ENCODE peak calls at places on chromosomes 1 and 21, in nine cellular contexts. One of them, this sample, is unnamed.

GRCh38 chr1:228219245-228219961 is 11.6 kb downstream of the OBSCN start:
- DNase-seq in adrenal gland: no peak
- DNase-seq in astrocyte: no peak
- DNase-seq in suprapubic skin: no peak
- DNase-seq in effector memory CD4-positive, alpha-beta T cell: no peak
- DNase-seq in psoas muscle: no peak
- DNase-seq in colonic mucosa: peak; percentile 5
- DNase-seq in body of pancreas: no peak
- DNase-seq in PC-3: no peak
- DNase-seq in this sample: no peak

GRCh38 chr1:25210728-25211127 is 21.6 kb downstream of the SYF2 start:
- DNase-seq in psoas muscle: no peak
- DNase-seq in effector memory CD4-positive, alpha-beta T cell: no peak
- DNase-seq in colonic mucosa: no peak
- DNase-seq in astrocyte: no peak
- DNase-seq in PC-3: no peak
- DNase-seq in adrenal gland: no peak
- DNase-seq in suprapubic skin: no peak
- DNase-seq in body of pancreas: no peak
- DNase-seq in this sample: no peak

GRCh38 chr1:154940213-154940879 is 3.8 kb upstream of the PMVK start:
- DNase-seq in astrocyte: no peak
- DNase-seq in body of pancreas: no peak
- DNase-seq in colonic mucosa: no peak
- DNase-seq in effector memory CD4-positive, alpha-beta T cell: no peak
- DNase-seq in psoas muscle: no peak
- DNase-seq in suprapubic skin: no peak
- DNase-seq in adrenal gland: no peak
- DNase-seq in PC-3: no peak
- DNase-seq in this sample: no peak

GRCh38 chr21:30227633-30228404 is 11.9 kb upstream of the CLDN8 start:
- DNase-seq in colonic mucosa: peak; percentile 56
- DNase-seq in astrocyte: peak; percentile 77
- DNase-seq in adrenal gland: peak; percentile 65
- DNase-seq in psoas muscle: no peak
- DNase-seq in effector memory CD4-positive, alpha-beta T cell: no peak
- DNase-seq in body of pancreas: no peak
- DNase-seq in PC-3: peak; percentile 99
- DNase-seq in suprapubic skin: no peak
- DNase-seq in this sample: no peak

GRCh38 chr1:110309139-110309538 is 30.0 kb upstream of the RBM15 start:
- DNase-seq in astrocyte: peak; percentile 70
- DNase-seq in psoas muscle: no peak
- DNase-seq in adrenal gland: peak; percentile 46
- DNase-seq in PC-3: peak; percentile 26
- DNase-seq in colonic mucosa: no peak
- DNase-seq in body of pancreas: no peak
- DNase-seq in suprapubic skin: no peak
- DNase-seq in effector memory CD4-positive, alpha-beta T cell: no peak
- DNase-seq in this sample: no peak

GRCh38 chr21:36481639-36482038 is 1.7 kb upstream of the CLDN14 start:
- DNase-seq in adrenal gland: no peak
- DNase-seq in astrocyte: no peak
- DNase-seq in body of pancreas: peak; percentile 32
- DNase-seq in effector memory CD4-positive, alpha-beta T cell: no peak
- DNase-seq in colonic mucosa: no peak
- DNase-seq in suprapubic skin: no peak
- DNase-seq in psoas muscle: no peak
- DNase-seq in PC-3: no peak
- DNase-seq in this sample: no peak

GRCh38 chr1:16367968-16368910 is 1.2 kb downstream of the SZRD1 start:
- DNase-seq in colonic mucosa: no peak
- DNase-seq in body of pancreas: no peak
- DNase-seq in effector memory CD4-positive, alpha-beta T cell: no peak
- DNase-seq in psoas muscle: peak; percentile 41
- DNase-seq in adrenal gland: peak; percentile 41
- DNase-seq in PC-3: peak; percentile 67
- DNase-seq in astrocyte: peak; percentile 55
- DNase-seq in suprapubic skin: no peak
- DNase-seq in this sample: no peak

GRCh38 chr1:165483412-165483811 is 38.5 kb upstream of the RXRG start:
- DNase-seq in body of pancreas: no peak
- DNase-seq in suprapubic skin: no peak
- DNase-seq in effector memory CD4-positive, alpha-beta T cell: no peak
- DNase-seq in astrocyte: no peak
- DNase-seq in psoas muscle: no peak
- DNase-seq in colonic mucosa: no peak
- DNase-seq in adrenal gland: no peak
- DNase-seq in PC-3: no peak
- DNase-seq in this sample: no peak

GRCh38 chr21:18722193-18722592 is 318.6 kb upstream of the TMPRSS15 start:
- DNase-seq in psoas muscle: no peak
- DNase-seq in effector memory CD4-positive, alpha-beta T cell: no peak
- DNase-seq in colonic mucosa: no peak
- DNase-seq in PC-3: no peak
- DNase-seq in adrenal gland: no peak
- DNase-seq in astrocyte: no peak
- DNase-seq in suprapubic skin: no peak
- DNase-seq in body of pancreas: no peak
- DNase-seq in this sample: no peak

GRCh38 chr1:16048573-16049189 is 5.1 kb downstream of the CLCNKB start:
- DNase-seq in suprapubic skin: no peak
- DNase-seq in effector memory CD4-positive, alpha-beta T cell: peak; percentile 19
- DNase-seq in psoas muscle: peak; percentile 57
- DNase-seq in astrocyte: peak; percentile 19
- DNase-seq in adrenal gland: no peak
- DNase-seq in colonic mucosa: peak; percentile 43
- DNase-seq in PC-3: no peak
- DNase-seq in body of pancreas: peak; percentile 52
- DNase-seq in this sample: no peak

GRCh38 chr1:94236630-94237290 is 624 bp downstream of the ARHGAP29 start:
- DNase-seq in PC-3: peak; percentile 43
- DNase-seq in suprapubic skin: peak; percentile 82
- DNase-seq in astrocyte: peak; percentile 43
- DNase-seq in adrenal gland: peak; percentile 13
- DNase-seq in colonic mucosa: peak; percentile 46
- DNase-seq in effector memory CD4-positive, alpha-beta T cell: no peak
- DNase-seq in psoas muscle: peak; percentile 79
- DNase-seq in body of pancreas: no peak
- DNase-seq in this sample: no peak

GRCh38 chr1:183432548-183432875 is 14.3 kb upstream of the NMNAT2 start:
- DNase-seq in PC-3: peak; percentile 84
- DNase-seq in body of pancreas: no peak
- DNase-seq in adrenal gland: no peak
- DNase-seq in astrocyte: no peak
- DNase-seq in psoas muscle: no peak
- DNase-seq in effector memory CD4-positive, alpha-beta T cell: no peak
- DNase-seq in colonic mucosa: peak; percentile 28
- DNase-seq in suprapubic skin: no peak
- DNase-seq in this sample: no peak

GRCh38 chr1:10761503-10762152 is 34.8 kb downstream of the CASZ1 start:
- DNase-seq in PC-3: peak; percentile 67
- DNase-seq in colonic mucosa: peak; percentile 71
- DNase-seq in body of pancreas: no peak
- DNase-seq in adrenal gland: no peak
- DNase-seq in astrocyte: no peak
- DNase-seq in suprapubic skin: no peak
- DNase-seq in psoas muscle: no peak
- DNase-seq in effector memory CD4-positive, alpha-beta T cell: no peak
- DNase-seq in this sample: no peak

GRCh38 chr21:36125513-36126121 is 9.3 kb upstream of the CBR3 start:
- DNase-seq in body of pancreas: peak; percentile 61
- DNase-seq in effector memory CD4-positive, alpha-beta T cell: peak; percentile 38
- DNase-seq in colonic mucosa: peak; percentile 69
- DNase-seq in psoas muscle: peak; percentile 66
- DNase-seq in adrenal gland: no peak
- DNase-seq in PC-3: peak; percentile 76
- DNase-seq in suprapubic skin: no peak
- DNase-seq in astrocyte: peak; percentile 52
- DNase-seq in this sample: no peak

GRCh38 chr1:108832929-108833328 is 24.0 kb downstream of the AKNAD1 start:
- DNase-seq in colonic mucosa: no peak
- DNase-seq in adrenal gland: no peak
- DNase-seq in body of pancreas: no peak
- DNase-seq in PC-3: no peak
- DNase-seq in effector memory CD4-positive, alpha-beta T cell: no peak
- DNase-seq in psoas muscle: no peak
- DNase-seq in astrocyte: no peak
- DNase-seq in suprapubic skin: no peak
- DNase-seq in this sample: no peak

GRCh38 chr1:19359357-19359756 is 47.2 kb downstream of the SLC66A1 start:
- DNase-seq in PC-3: no peak
- DNase-seq in suprapubic skin: no peak
- DNase-seq in colonic mucosa: no peak
- DNase-seq in psoas muscle: no peak
- DNase-seq in effector memory CD4-positive, alpha-beta T cell: no peak
- DNase-seq in body of pancreas: no peak
- DNase-seq in adrenal gland: no peak
- DNase-seq in astrocyte: no peak
- DNase-seq in this sample: no peak

GRCh38 chr1:109185990-109186703 is 27.6 kb upstream of the SARS1 start:
- DNase-seq in adrenal gland: no peak
- DNase-seq in PC-3: no peak
- DNase-seq in suprapubic skin: no peak
- DNase-seq in colonic mucosa: no peak
- DNase-seq in psoas muscle: no peak
- DNase-seq in body of pancreas: no peak
- DNase-seq in effector memory CD4-positive, alpha-beta T cell: no peak
- DNase-seq in astrocyte: no peak
- DNase-seq in this sample: no peak

GRCh38 chr1:229768232-229768631 is 142.2 kb downstream of the URB2 start:
- DNase-seq in body of pancreas: no peak
- DNase-seq in psoas muscle: no peak
- DNase-seq in PC-3: no peak
- DNase-seq in suprapubic skin: no peak
- DNase-seq in effector memory CD4-positive, alpha-beta T cell: no peak
- DNase-seq in colonic mucosa: no peak
- DNase-seq in astrocyte: no peak
- DNase-seq in adrenal gland: no peak
- DNase-seq in this sample: no peak

GRCh38 chr1:9039761-9040658 is 13.8 kb upstream of the SLC2A7 start:
- DNase-seq in colonic mucosa: no peak
- DNase-seq in astrocyte: no peak
- DNase-seq in adrenal gland: no peak
- DNase-seq in body of pancreas: no peak
- DNase-seq in psoas muscle: no peak
- DNase-seq in suprapubic skin: no peak
- DNase-seq in effector memory CD4-positive, alpha-beta T cell: no peak
- DNase-seq in PC-3: no peak
- DNase-seq in this sample: no peak

DNA sequence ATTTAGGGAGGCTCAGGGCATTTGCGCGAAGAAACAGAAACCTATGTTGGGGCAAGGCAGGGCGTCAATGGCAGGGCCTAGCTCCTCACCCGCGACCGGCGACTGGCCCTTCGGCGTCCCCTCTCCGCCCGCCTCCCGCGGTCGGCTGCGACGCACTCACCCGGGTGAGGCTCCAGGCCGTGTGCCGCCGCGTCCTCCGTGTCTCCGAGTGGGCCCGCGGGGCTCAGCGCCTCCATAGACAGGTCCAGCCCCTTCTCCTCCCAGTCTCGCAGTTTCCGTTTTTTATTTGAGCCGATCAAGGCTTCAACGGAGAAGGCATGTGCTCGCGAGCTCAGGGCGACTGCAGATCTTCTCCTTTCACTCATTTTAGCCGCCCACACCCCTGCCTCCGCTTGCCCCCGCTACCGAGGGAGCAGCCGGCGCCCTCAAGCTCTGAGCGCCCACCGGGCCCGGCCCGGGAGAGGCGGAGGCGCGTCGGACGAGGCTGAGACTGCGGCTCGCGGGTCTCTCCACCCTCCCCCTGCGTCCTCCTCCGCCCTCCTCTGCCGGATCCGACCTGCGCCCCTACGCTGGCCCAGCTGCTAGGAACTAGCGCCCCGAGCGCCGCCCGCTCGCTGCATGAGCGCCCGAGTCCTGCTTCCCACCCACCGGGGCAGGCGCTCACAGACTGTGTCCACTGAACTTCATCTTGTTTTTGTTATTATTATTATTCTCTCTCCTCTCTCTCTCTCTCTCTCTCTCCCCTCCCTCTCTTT is 535 bp downstream of the TBX15 start:
- DNase-seq in suprapubic skin: no peak
- DNase-seq in body of pancreas: no peak
- DNase-seq in astrocyte: no peak
- DNase-seq in PC-3: no peak
- DNase-seq in adrenal gland: no peak
- DNase-seq in effector memory CD4-positive, alpha-beta T cell: no peak
- DNase-seq in colonic mucosa: no peak
- DNase-seq in psoas muscle: peak; percentile 85
- DNase-seq in this sample: no peak
- H3K9me3 ChIP-seq in suprapubic skin: no peaks in the 10 kb centered on the region
- H3K9me3 ChIP-seq in body of pancreas: peaks cover 5% of the 10 kb centered on the region
- H3K9me3 ChIP-seq in astrocyte: peaks cover 12% of the 10 kb centered on the region
- H3K9me3 ChIP-seq in PC-3: no peaks in the 10 kb centered on the region
- H3K9me3 ChIP-seq in adrenal gland: no peaks in the 10 kb centered on the region
- H3K9me3 ChIP-seq in effector memory CD4-positive, alpha-beta T cell: no peaks in the 10 kb centered on the region
- H3K9me3 ChIP-seq in colonic mucosa: no peaks in the 10 kb centered on the region
- H3K9me3 ChIP-seq in psoas muscle: no peaks in the 10 kb centered on the region
- H3K9me3 ChIP-seq in this sample: no peaks in the 10 kb centered on the region

GRCh38 chr1:90959352-90960206 is 62.3 kb downstream of the ZNF644 start:
- DNase-seq in astrocyte: peak; percentile 49
- DNase-seq in psoas muscle: no peak
- DNase-seq in effector memory CD4-positive, alpha-beta T cell: no peak
- DNase-seq in body of pancreas: no peak
- DNase-seq in PC-3: peak; percentile 51
- DNase-seq in adrenal gland: no peak
- DNase-seq in suprapubic skin: no peak
- DNase-seq in colonic mucosa: no peak
- DNase-seq in this sample: no peak
- H3K9me3 ChIP-seq in astrocyte: no peaks in the 10 kb centered on the region
- H3K9me3 ChIP-seq in psoas muscle: no peaks in the 10 kb centered on the region
- H3K9me3 ChIP-seq in effector memory CD4-positive, alpha-beta T cell: no peaks in the 10 kb centered on the region
- H3K9me3 ChIP-seq in body of pancreas: no peaks in the 10 kb centered on the region
- H3K9me3 ChIP-seq in PC-3: no peaks in the 10 kb centered on the region
- H3K9me3 ChIP-seq in adrenal gland: no peaks in the 10 kb centered on the region
- H3K9me3 ChIP-seq in suprapubic skin: no peaks in the 10 kb centered on the region
- H3K9me3 ChIP-seq in colonic mucosa: no peaks in the 10 kb centered on the region
- H3K9me3 ChIP-seq in this sample: no peaks in the 10 kb centered on the region

DNA sequence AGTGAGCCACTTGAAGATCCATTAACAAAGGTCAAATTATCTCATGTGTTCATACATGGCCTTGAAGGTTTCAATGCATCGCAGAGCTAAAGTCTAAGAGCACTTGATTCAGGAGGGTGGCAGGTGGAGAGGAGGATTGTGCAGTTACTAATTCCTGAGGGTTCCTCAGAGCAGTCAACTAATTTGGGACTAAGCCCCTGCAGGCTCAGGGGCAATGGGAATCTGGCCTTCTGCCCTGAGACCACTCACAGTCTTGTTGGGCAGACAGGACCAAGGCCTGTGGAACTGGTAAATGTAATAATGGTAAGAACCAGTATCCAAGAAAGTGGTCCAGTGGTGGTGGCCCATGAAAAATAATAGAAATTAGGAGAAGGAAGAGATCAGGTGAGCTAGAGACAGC is 127.4 kb upstream of the HMGB4 start:
- DNase-seq in body of pancreas: no peak
- DNase-seq in colonic mucosa: no peak
- DNase-seq in psoas muscle: no peak
- DNase-seq in suprapubic skin: no peak
- DNase-seq in PC-3: no peak
- DNase-seq in astrocyte: no peak
- DNase-seq in effector memory CD4-positive, alpha-beta T cell: no peak
- DNase-seq in adrenal gland: no peak
- DNase-seq in this sample: no peak
- H3K9me3 ChIP-seq in body of pancreas: no peaks in the 10 kb centered on the region
- H3K9me3 ChIP-seq in colonic mucosa: no peaks in the 10 kb centered on the region
- H3K9me3 ChIP-seq in psoas muscle: no peaks in the 10 kb centered on the region
- H3K9me3 ChIP-seq in suprapubic skin: no peaks in the 10 kb centered on the region
- H3K9me3 ChIP-seq in PC-3: no peaks in the 10 kb centered on the region
- H3K9me3 ChIP-seq in astrocyte: no peaks in the 10 kb centered on the region
- H3K9me3 ChIP-seq in effector memory CD4-positive, alpha-beta T cell: no peaks in the 10 kb centered on the region
- H3K9me3 ChIP-seq in adrenal gland: no peaks in the 10 kb centered on the region
- H3K9me3 ChIP-seq in this sample: no peaks in the 10 kb centered on the region

GRCh38 chr1:248521856-248522255 is 14.0 kb downstream of the OR2G6 start:
- DNase-seq in body of pancreas: no peak
- DNase-seq in adrenal gland: no peak
- DNase-seq in psoas muscle: peak; percentile 25
- DNase-seq in suprapubic skin: no peak
- DNase-seq in effector memory CD4-positive, alpha-beta T cell: no peak
- DNase-seq in astrocyte: no peak
- DNase-seq in colonic mucosa: no peak
- DNase-seq in PC-3: no peak
- DNase-seq in this sample: no peak
- H3K9me3 ChIP-seq in body of pancreas: no peaks in the 10 kb centered on the region
- H3K9me3 ChIP-seq in adrenal gland: no peaks in the 10 kb centered on the region
- H3K9me3 ChIP-seq in psoas muscle: no peaks in the 10 kb centered on the region
- H3K9me3 ChIP-seq in suprapubic skin: no peaks in the 10 kb centered on the region
- H3K9me3 ChIP-seq in effector memory CD4-positive, alpha-beta T cell: no peaks in the 10 kb centered on the region
- H3K9me3 ChIP-seq in astrocyte: no peaks in the 10 kb centered on the region
- H3K9me3 ChIP-seq in colonic mucosa: no peaks in the 10 kb centered on the region
- H3K9me3 ChIP-seq in PC-3: no peaks in the 10 kb centered on the region
- H3K9me3 ChIP-seq in this sample: no peaks in the 10 kb centered on the region